ENCODE peak calls at places on chromosome 6, in eight cellular contexts. One of them, this sample, is unnamed.

GRCh38 chr6:152863618-152864326 is 113.2 kb downstream of the VIP start:
- DNase-seq in neural progenitor cell: peak; percentile 83
- DNase-seq in Panc1: peak; percentile 43
- DNase-seq in Karpas-422: peak; percentile 86
- DNase-seq in tibial nerve: peak; percentile 42
- DNase-seq in HepG2: peak; percentile 74
- DNase-seq in SJSA1: peak; percentile 62
- DNase-seq in adrenal gland: peak; percentile 73
- DNase-seq in this sample: peak; percentile 27

GRCh38 chr6:63295553-63295952 is 24.2 kb downstream of the LGSN start:
- DNase-seq in neural progenitor cell: peak; percentile 7
- DNase-seq in Panc1: no peak
- DNase-seq in Karpas-422: no peak
- DNase-seq in tibial nerve: no peak
- DNase-seq in HepG2: no peak
- DNase-seq in SJSA1: no peak
- DNase-seq in adrenal gland: no peak
- DNase-seq in this sample: no peak

GRCh38 chr6:146856296-146856695 is 257.5 kb downstream of the ADGB start:
- DNase-seq in neural progenitor cell: no peak
- DNase-seq in Panc1: no peak
- DNase-seq in Karpas-422: no peak
- DNase-seq in tibial nerve: no peak
- DNase-seq in HepG2: no peak
- DNase-seq in SJSA1: no peak
- DNase-seq in adrenal gland: no peak
- DNase-seq in this sample: no peak

GRCh38 chr6:25179051-25179778 is 100.0 kb upstream of the CARMIL1 start:
- DNase-seq in neural progenitor cell: no peak
- DNase-seq in Panc1: no peak
- DNase-seq in Karpas-422: no peak
- DNase-seq in tibial nerve: no peak
- DNase-seq in HepG2: no peak
- DNase-seq in SJSA1: peak; percentile 56
- DNase-seq in adrenal gland: no peak
- DNase-seq in this sample: no peak

GRCh38 chr6:77015350-77015749 is 447.9 kb downstream of the HTR1B start:
- DNase-seq in neural progenitor cell: no peak
- DNase-seq in Panc1: no peak
- DNase-seq in Karpas-422: no peak
- DNase-seq in tibial nerve: no peak
- DNase-seq in HepG2: no peak
- DNase-seq in SJSA1: no peak
- DNase-seq in adrenal gland: no peak
- DNase-seq in this sample: peak; percentile 3

GRCh38 chr6:87799651-87800050 is 97.6 kb upstream of the AKIRIN2 start:
- DNase-seq in neural progenitor cell: no peak
- DNase-seq in Panc1: no peak
- DNase-seq in Karpas-422: peak; percentile 56
- DNase-seq in tibial nerve: no peak
- DNase-seq in HepG2: no peak
- DNase-seq in SJSA1: no peak
- DNase-seq in adrenal gland: no peak
- DNase-seq in this sample: no peak

GRCh38 chr6:105601541-105602174 is 198.8 kb upstream of the PREP start:
- DNase-seq in neural progenitor cell: no peak
- DNase-seq in Panc1: no peak
- DNase-seq in Karpas-422: no peak
- DNase-seq in tibial nerve: peak; percentile 51
- DNase-seq in HepG2: peak; percentile 36
- DNase-seq in SJSA1: peak; percentile 92
- DNase-seq in adrenal gland: peak; percentile 44
- DNase-seq in this sample: peak; percentile 83

GRCh38 chr6:40627316-40627715 is 40.2 kb upstream of the LRFN2 start:
- DNase-seq in neural progenitor cell: no peak
- DNase-seq in Panc1: no peak
- DNase-seq in Karpas-422: no peak
- DNase-seq in tibial nerve: no peak
- DNase-seq in HepG2: no peak
- DNase-seq in SJSA1: no peak
- DNase-seq in adrenal gland: no peak
- DNase-seq in this sample: peak; percentile 14

GRCh38 chr6:156102129-156102528 is 646.5 kb upstream of the NOX3 start:
- DNase-seq in neural progenitor cell: peak; percentile 5
- DNase-seq in Panc1: no peak
- DNase-seq in Karpas-422: no peak
- DNase-seq in tibial nerve: no peak
- DNase-seq in HepG2: no peak
- DNase-seq in SJSA1: no peak
- DNase-seq in adrenal gland: no peak
- DNase-seq in this sample: peak; percentile 1

GRCh38 chr6:43093361-43094289 is 17.5 kb downstream of the PTK7 start:
- DNase-seq in neural progenitor cell: no peak
- DNase-seq in Panc1: peak; percentile 64
- DNase-seq in Karpas-422: no peak
- DNase-seq in tibial nerve: no peak
- DNase-seq in HepG2: peak; percentile 93
- DNase-seq in SJSA1: peak; percentile 70
- DNase-seq in adrenal gland: peak; percentile 56
- DNase-seq in this sample: no peak

GRCh38 chr6:144379356-144379755 is 94.2 kb downstream of the UTRN start:
- DNase-seq in neural progenitor cell: no peak
- DNase-seq in Panc1: no peak
- DNase-seq in Karpas-422: no peak
- DNase-seq in tibial nerve: no peak
- DNase-seq in HepG2: no peak
- DNase-seq in SJSA1: no peak
- DNase-seq in adrenal gland: no peak
- DNase-seq in this sample: peak; percentile 66

GRCh38 chr6:40794581-40794980 is 207.4 kb upstream of the LRFN2 start:
- DNase-seq in neural progenitor cell: no peak
- DNase-seq in Panc1: no peak
- DNase-seq in Karpas-422: no peak
- DNase-seq in tibial nerve: no peak
- DNase-seq in HepG2: no peak
- DNase-seq in SJSA1: no peak
- DNase-seq in adrenal gland: no peak
- DNase-seq in this sample: no peak

GRCh38 chr6:96014846-96015245 is 928 bp upstream of the FUT9 start:
- DNase-seq in neural progenitor cell: no peak
- DNase-seq in Panc1: no peak
- DNase-seq in Karpas-422: no peak
- DNase-seq in tibial nerve: no peak
- DNase-seq in HepG2: no peak
- DNase-seq in SJSA1: no peak
- DNase-seq in adrenal gland: no peak
- DNase-seq in this sample: no peak

GRCh38 chr6:11126876-11127275 is 15.4 kb upstream of the ERVFRD-1 start:
- DNase-seq in neural progenitor cell: no peak
- DNase-seq in Panc1: no peak
- DNase-seq in Karpas-422: no peak
- DNase-seq in tibial nerve: no peak
- DNase-seq in HepG2: peak; percentile 31
- DNase-seq in SJSA1: no peak
- DNase-seq in adrenal gland: no peak
- DNase-seq in this sample: no peak

GRCh38 chr6:158017621-158018369 is 36.1 kb downstream of the SYNJ2 start:
- DNase-seq in neural progenitor cell: no peak
- DNase-seq in Panc1: no peak
- DNase-seq in Karpas-422: no peak
- DNase-seq in tibial nerve: no peak
- DNase-seq in HepG2: no peak
- DNase-seq in SJSA1: no peak
- DNase-seq in adrenal gland: no peak
- DNase-seq in this sample: no peak
- H3K4me3 ChIP-seq in neural progenitor cell: no peak overlapping the region
- H3K4me3 ChIP-seq in Panc1: no peak overlapping the region
- H3K4me3 ChIP-seq in Karpas-422: no peak overlapping the region
- H3K4me3 ChIP-seq in tibial nerve: no peak overlapping the region
- H3K4me3 ChIP-seq in HepG2: no peak overlapping the region
- H3K4me3 ChIP-seq in SJSA1: no peak overlapping the region
- H3K4me3 ChIP-seq in adrenal gland: no peak overlapping the region
- H3K4me3 ChIP-seq in this sample: no peak overlapping the region

GRCh38 chr6:168127384-168127868 is 48.4 kb upstream of the FRMD1 start:
- DNase-seq in neural progenitor cell: no peak
- DNase-seq in Panc1: no peak
- DNase-seq in Karpas-422: no peak
- DNase-seq in tibial nerve: no peak
- DNase-seq in HepG2: no peak
- DNase-seq in SJSA1: peak; percentile 14
- DNase-seq in adrenal gland: no peak
- DNase-seq in this sample: no peak

GRCh38 chr6:168126566-168127383 is 47.8 kb upstream of the FRMD1 start:
- DNase-seq in neural progenitor cell: no peak
- DNase-seq in Panc1: no peak
- DNase-seq in Karpas-422: no peak
- DNase-seq in tibial nerve: no peak
- DNase-seq in HepG2: no peak
- DNase-seq in SJSA1: peak; percentile 32
- DNase-seq in adrenal gland: no peak
- DNase-seq in this sample: no peak

GRCh38 chr6:168124161-168124560 is 45.1 kb upstream of the FRMD1 start:
- DNase-seq in neural progenitor cell: no peak
- DNase-seq in Panc1: no peak
- DNase-seq in Karpas-422: no peak
- DNase-seq in tibial nerve: no peak
- DNase-seq in HepG2: no peak
- DNase-seq in SJSA1: no peak
- DNase-seq in adrenal gland: no peak
- DNase-seq in this sample: no peak

GRCh38 chr6:168124921-168125320 is 45.9 kb upstream of the FRMD1 start:
- DNase-seq in neural progenitor cell: no peak
- DNase-seq in Panc1: no peak
- DNase-seq in Karpas-422: no peak
- DNase-seq in tibial nerve: no peak
- DNase-seq in HepG2: no peak
- DNase-seq in SJSA1: peak; percentile 38
- DNase-seq in adrenal gland: no peak
- DNase-seq in this sample: no peak

DNA sequence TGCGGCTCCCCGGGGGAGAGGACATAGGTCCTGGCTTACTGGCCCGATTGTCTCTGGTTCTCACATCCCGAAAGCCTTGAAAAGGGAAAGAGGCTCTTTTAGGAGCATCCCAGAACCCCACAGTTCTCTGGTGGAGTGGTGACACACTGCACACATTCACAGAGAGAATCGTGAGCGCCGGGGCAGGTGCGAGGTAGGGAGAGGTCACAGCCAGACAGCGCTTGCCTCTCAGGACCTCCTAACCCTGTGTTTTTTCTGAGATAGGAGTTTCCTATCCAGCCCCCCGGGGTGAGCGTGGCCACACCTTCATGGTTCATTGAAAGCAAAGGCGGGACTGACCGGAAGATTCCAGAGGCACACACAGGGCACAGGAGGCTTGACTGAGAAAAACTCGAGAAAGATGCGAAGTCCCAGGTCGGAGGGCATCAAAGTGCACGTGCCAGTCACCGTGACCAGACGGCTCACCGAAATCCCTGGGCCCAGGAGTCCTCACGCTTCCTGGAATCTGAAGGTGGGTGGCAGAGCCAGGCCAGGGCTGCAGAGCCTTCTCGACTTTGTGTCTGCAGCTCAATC is 46.5 kb upstream of the FRMD1 start:
- DNase-seq in neural progenitor cell: no peak
- DNase-seq in Panc1: no peak
- DNase-seq in Karpas-422: no peak
- DNase-seq in tibial nerve: no peak
- DNase-seq in HepG2: no peak
- DNase-seq in SJSA1: peak; percentile 34
- DNase-seq in adrenal gland: no peak
- DNase-seq in this sample: no peak
- H3K9me3 ChIP-seq in neural progenitor cell: no peaks in the 10 kb centered on the region
- H3K9me3 ChIP-seq in Panc1: no peaks in the 10 kb centered on the region
- H3K9me3 ChIP-seq in Karpas-422: no peaks in the 10 kb centered on the region
- H3K9me3 ChIP-seq in tibial nerve: no peaks in the 10 kb centered on the region
- H3K9me3 ChIP-seq in HepG2: no peaks in the 10 kb centered on the region
- H3K9me3 ChIP-seq in SJSA1: no peaks in the 10 kb centered on the region
- H3K9me3 ChIP-seq in adrenal gland: no peaks in the 10 kb centered on the region
- H3K9me3 ChIP-seq in this sample: no peaks in the 10 kb centered on the region

DNA sequence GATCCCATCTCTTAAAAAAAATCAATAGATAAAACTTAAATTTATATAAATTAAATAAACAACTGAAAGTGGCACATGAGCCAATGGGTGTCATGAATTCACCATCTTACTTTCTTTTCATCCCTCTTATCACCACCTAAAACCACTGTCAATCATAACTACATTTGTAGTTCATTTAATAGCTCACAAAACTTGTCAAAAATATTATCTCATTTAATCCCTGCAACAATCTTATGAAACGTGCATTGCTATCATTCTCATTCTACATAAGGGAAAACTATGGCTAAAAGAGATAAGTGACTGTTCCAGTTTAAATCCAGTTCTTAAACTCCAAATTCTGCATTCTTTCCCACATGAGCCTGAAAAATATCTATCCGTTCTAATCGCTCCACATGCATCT is 80.6 kb upstream of the BEND6 start:
- DNase-seq in neural progenitor cell: no peak
- DNase-seq in Panc1: no peak
- DNase-seq in Karpas-422: no peak
- DNase-seq in tibial nerve: no peak
- DNase-seq in HepG2: no peak
- DNase-seq in SJSA1: no peak
- DNase-seq in adrenal gland: no peak
- DNase-seq in this sample: no peak
- H3K4me3 ChIP-seq in neural progenitor cell: no peak overlapping the region
- H3K4me3 ChIP-seq in Panc1: no peak overlapping the region
- H3K4me3 ChIP-seq in Karpas-422: no peak overlapping the region
- H3K4me3 ChIP-seq in tibial nerve: no peak overlapping the region
- H3K4me3 ChIP-seq in HepG2: no peak overlapping the region
- H3K4me3 ChIP-seq in SJSA1: no peak overlapping the region
- H3K4me3 ChIP-seq in adrenal gland: no peak overlapping the region
- H3K4me3 ChIP-seq in this sample: no peak overlapping the region

GRCh38 chr6:45184040-45184439 is 144.1 kb upstream of the RUNX2 start:
- DNase-seq in neural progenitor cell: no peak
- DNase-seq in Panc1: no peak
- DNase-seq in Karpas-422: no peak
- DNase-seq in tibial nerve: no peak
- DNase-seq in HepG2: no peak
- DNase-seq in SJSA1: no peak
- DNase-seq in adrenal gland: no peak
- DNase-seq in this sample: no peak

GRCh38 chr6:45184937-45185336 is 143.2 kb upstream of the RUNX2 start:
- DNase-seq in neural progenitor cell: peak; percentile 33
- DNase-seq in Panc1: no peak
- DNase-seq in Karpas-422: no peak
- DNase-seq in tibial nerve: no peak
- DNase-seq in HepG2: no peak
- DNase-seq in SJSA1: no peak
- DNase-seq in adrenal gland: no peak
- DNase-seq in this sample: no peak

GRCh38 chr6:45191414-45191813 is 136.7 kb upstream of the RUNX2 start:
- DNase-seq in neural progenitor cell: no peak
- DNase-seq in Panc1: no peak
- DNase-seq in Karpas-422: no peak
- DNase-seq in tibial nerve: no peak
- DNase-seq in HepG2: no peak
- DNase-seq in SJSA1: no peak
- DNase-seq in adrenal gland: no peak
- DNase-seq in this sample: no peak

GRCh38 chr6:45187841-45188240 is 140.3 kb upstream of the RUNX2 start:
- DNase-seq in neural progenitor cell: no peak
- DNase-seq in Panc1: no peak
- DNase-seq in Karpas-422: no peak
- DNase-seq in tibial nerve: no peak
- DNase-seq in HepG2: peak; percentile 25
- DNase-seq in SJSA1: no peak
- DNase-seq in adrenal gland: no peak
- DNase-seq in this sample: peak; percentile 54

GRCh38 chr6:45185403-45186251 is 142.5 kb upstream of the RUNX2 start:
- DNase-seq in neural progenitor cell: no peak
- DNase-seq in Panc1: no peak
- DNase-seq in Karpas-422: no peak
- DNase-seq in tibial nerve: no peak
- DNase-seq in HepG2: no peak
- DNase-seq in SJSA1: no peak
- DNase-seq in adrenal gland: no peak
- DNase-seq in this sample: no peak
- H3K9me3 ChIP-seq in neural progenitor cell: no peaks in the 10 kb centered on the region
- H3K9me3 ChIP-seq in Panc1: no peaks in the 10 kb centered on the region
- H3K9me3 ChIP-seq in Karpas-422: no peaks in the 10 kb centered on the region
- H3K9me3 ChIP-seq in tibial nerve: no peaks in the 10 kb centered on the region
- H3K9me3 ChIP-seq in HepG2: no peaks in the 10 kb centered on the region
- H3K9me3 ChIP-seq in SJSA1: no peaks in the 10 kb centered on the region
- H3K9me3 ChIP-seq in adrenal gland: no peaks in the 10 kb centered on the region
- H3K9me3 ChIP-seq in this sample: no peaks in the 10 kb centered on the region

This sample was measured in MG63.